ENCODE peak calls at places on chromosomes 1 and 21, in eight cellular contexts. One of them, this sample, is unnamed.

GRCh38 chr1:245108251-245108650 is 46.5 kb upstream of the KIF26B start:
- DNase-seq in tibial artery: no peak
- DNase-seq in bronchial epithelial cell: no peak
- DNase-seq in activated B cell treated with CpG ODN at 0.5 μM for 24 hours: no peak
- DNase-seq in PC-3: no peak
- DNase-seq in mucosa of descending colon: no peak
- DNase-seq in hepatocyte: no peak
- DNase-seq in heart left ventricle: no peak
- DNase-seq in this sample: no peak

GRCh38 chr1:178241837-178242236 is 147.9 kb downstream of the RASAL2 start:
- DNase-seq in bronchial epithelial cell: no peak
- DNase-seq in PC-3: no peak
- DNase-seq in hepatocyte: no peak
- DNase-seq in mucosa of descending colon: no peak
- DNase-seq in activated B cell treated with CpG ODN at 0.5 μM for 24 hours: no peak
- DNase-seq in tibial artery: no peak
- DNase-seq in heart left ventricle: no peak
- DNase-seq in this sample: no peak

GRCh38 chr1:203406446-203407045 is 55.6 kb upstream of the FMOD start:
- DNase-seq in heart left ventricle: peak; percentile 72
- DNase-seq in PC-3: no peak
- DNase-seq in hepatocyte: no peak
- DNase-seq in bronchial epithelial cell: no peak
- DNase-seq in mucosa of descending colon: peak; percentile 44
- DNase-seq in tibial artery: peak; percentile 84
- DNase-seq in activated B cell treated with CpG ODN at 0.5 μM for 24 hours: no peak
- DNase-seq in this sample: no peak

GRCh38 chr21:28615276-28615675 is 377.4 kb downstream of the LTN1 start:
- DNase-seq in tibial artery: no peak
- DNase-seq in hepatocyte: no peak
- DNase-seq in mucosa of descending colon: no peak
- DNase-seq in activated B cell treated with CpG ODN at 0.5 μM for 24 hours: no peak
- DNase-seq in heart left ventricle: no peak
- DNase-seq in bronchial epithelial cell: no peak
- DNase-seq in PC-3: peak; percentile 8
- DNase-seq in this sample: no peak

GRCh38 chr1:156214024-156214748 is 1.4 kb downstream of the PMF1 start:
- DNase-seq in bronchial epithelial cell: peak; percentile 83
- DNase-seq in hepatocyte: no peak
- DNase-seq in tibial artery: no peak
- DNase-seq in heart left ventricle: no peak
- DNase-seq in PC-3: peak; percentile 68
- DNase-seq in activated B cell treated with CpG ODN at 0.5 μM for 24 hours: no peak
- DNase-seq in mucosa of descending colon: peak; percentile 28
- DNase-seq in this sample: no peak

GRCh38 chr1:59438058-59438560 is 141.2 kb downstream of the FGGY start:
- DNase-seq in mucosa of descending colon: no peak
- DNase-seq in tibial artery: no peak
- DNase-seq in heart left ventricle: no peak
- DNase-seq in bronchial epithelial cell: no peak
- DNase-seq in PC-3: no peak
- DNase-seq in hepatocyte: no peak
- DNase-seq in activated B cell treated with CpG ODN at 0.5 μM for 24 hours: no peak
- DNase-seq in this sample: no peak

GRCh38 chr1:30919025-30919881 is 10.7 kb upstream of the SDC3 start:
- DNase-seq in bronchial epithelial cell: peak; percentile 77
- DNase-seq in hepatocyte: peak; percentile 80
- DNase-seq in tibial artery: no peak
- DNase-seq in activated B cell treated with CpG ODN at 0.5 μM for 24 hours: no peak
- DNase-seq in mucosa of descending colon: no peak
- DNase-seq in PC-3: peak; percentile 50
- DNase-seq in heart left ventricle: no peak
- DNase-seq in this sample: no peak

GRCh38 chr1:154755858-154756730 is 114.0 kb downstream of the KCNN3 start:
- DNase-seq in PC-3: peak; percentile 68
- DNase-seq in bronchial epithelial cell: peak; percentile 52
- DNase-seq in tibial artery: no peak
- DNase-seq in heart left ventricle: no peak
- DNase-seq in hepatocyte: no peak
- DNase-seq in mucosa of descending colon: no peak
- DNase-seq in activated B cell treated with CpG ODN at 0.5 μM for 24 hours: no peak
- DNase-seq in this sample: no peak

GRCh38 chr1:160307455-160307854 is 22.5 kb upstream of the PEX19 start:
- DNase-seq in tibial artery: no peak
- DNase-seq in heart left ventricle: no peak
- DNase-seq in hepatocyte: no peak
- DNase-seq in activated B cell treated with CpG ODN at 0.5 μM for 24 hours: peak; percentile 22
- DNase-seq in mucosa of descending colon: no peak
- DNase-seq in PC-3: no peak
- DNase-seq in bronchial epithelial cell: no peak
- DNase-seq in this sample: no peak

GRCh38 chr1:25523512-25523911 is 19.9 kb upstream of the LDLRAP1 start:
- DNase-seq in hepatocyte: no peak
- DNase-seq in activated B cell treated with CpG ODN at 0.5 μM for 24 hours: no peak
- DNase-seq in bronchial epithelial cell: no peak
- DNase-seq in heart left ventricle: no peak
- DNase-seq in tibial artery: no peak
- DNase-seq in PC-3: peak; percentile 44
- DNase-seq in mucosa of descending colon: peak; percentile 70
- DNase-seq in this sample: no peak

GRCh38 chr1:207009182-207009850 is 23.2 kb downstream of the C1orf116 start:
- DNase-seq in mucosa of descending colon: no peak
- DNase-seq in PC-3: no peak
- DNase-seq in heart left ventricle: no peak
- DNase-seq in bronchial epithelial cell: no peak
- DNase-seq in activated B cell treated with CpG ODN at 0.5 μM for 24 hours: no peak
- DNase-seq in tibial artery: no peak
- DNase-seq in hepatocyte: no peak
- DNase-seq in this sample: no peak

GRCh38 chr1:49163041-49163440 is 386.4 kb upstream of the BEND5 start:
- DNase-seq in tibial artery: no peak
- DNase-seq in hepatocyte: no peak
- DNase-seq in PC-3: peak; percentile 90
- DNase-seq in mucosa of descending colon: no peak
- DNase-seq in heart left ventricle: no peak
- DNase-seq in bronchial epithelial cell: peak; percentile 66
- DNase-seq in activated B cell treated with CpG ODN at 0.5 μM for 24 hours: no peak
- DNase-seq in this sample: no peak

GRCh38 chr21:46185717-46186116 is 1.5 kb upstream of the SPATC1L start:
- DNase-seq in hepatocyte: no peak
- DNase-seq in bronchial epithelial cell: no peak
- DNase-seq in tibial artery: no peak
- DNase-seq in activated B cell treated with CpG ODN at 0.5 μM for 24 hours: no peak
- DNase-seq in heart left ventricle: no peak
- DNase-seq in mucosa of descending colon: peak; percentile 17
- DNase-seq in PC-3: no peak
- DNase-seq in this sample: no peak

GRCh38 chr21:17786219-17787181 is 32.7 kb downstream of the C21orf91 start:
- DNase-seq in heart left ventricle: no peak
- DNase-seq in bronchial epithelial cell: no peak
- DNase-seq in tibial artery: no peak
- DNase-seq in hepatocyte: no peak
- DNase-seq in activated B cell treated with CpG ODN at 0.5 μM for 24 hours: no peak
- DNase-seq in PC-3: no peak
- DNase-seq in mucosa of descending colon: no peak
- DNase-seq in this sample: no peak

GRCh38 chr1:43530483-43531452 is at the start of gene PTPRF:
- DNase-seq in tibial artery: no peak
- DNase-seq in mucosa of descending colon: peak; percentile 88
- DNase-seq in activated B cell treated with CpG ODN at 0.5 μM for 24 hours: no peak
- DNase-seq in PC-3: peak; percentile 70
- DNase-seq in hepatocyte: peak; percentile 90
- DNase-seq in heart left ventricle: peak; percentile 60
- DNase-seq in bronchial epithelial cell: no peak
- DNase-seq in this sample: peak; percentile 71

GRCh38 chr1:203325004-203325417 is 19.7 kb downstream of the BTG2 start:
- DNase-seq in heart left ventricle: no peak
- DNase-seq in bronchial epithelial cell: no peak
- DNase-seq in PC-3: no peak
- DNase-seq in activated B cell treated with CpG ODN at 0.5 μM for 24 hours: peak; percentile 57
- DNase-seq in hepatocyte: no peak
- DNase-seq in tibial artery: no peak
- DNase-seq in mucosa of descending colon: no peak
- DNase-seq in this sample: peak; percentile 84

GRCh38 chr1:224348137-224348536 is 8.5 kb upstream of the CNIH4 start:
- DNase-seq in tibial artery: no peak
- DNase-seq in heart left ventricle: no peak
- DNase-seq in activated B cell treated with CpG ODN at 0.5 μM for 24 hours: no peak
- DNase-seq in mucosa of descending colon: no peak
- DNase-seq in bronchial epithelial cell: no peak
- DNase-seq in hepatocyte: no peak
- DNase-seq in PC-3: no peak
- DNase-seq in this sample: no peak

GRCh38 chr1:67795179-67795916 is 37.9 kb downstream of the GNG12 start:
- DNase-seq in activated B cell treated with CpG ODN at 0.5 μM for 24 hours: no peak
- DNase-seq in hepatocyte: no peak
- DNase-seq in tibial artery: no peak
- DNase-seq in bronchial epithelial cell: no peak
- DNase-seq in PC-3: peak; percentile 12
- DNase-seq in heart left ventricle: no peak
- DNase-seq in mucosa of descending colon: no peak
- DNase-seq in this sample: no peak

GRCh38 chr1:111507411-111508201 is 4.2 kb upstream of the ADORA3 start:
- DNase-seq in activated B cell treated with CpG ODN at 0.5 μM for 24 hours: peak; percentile 66
- DNase-seq in mucosa of descending colon: peak; percentile 87
- DNase-seq in heart left ventricle: peak; percentile 89
- DNase-seq in PC-3: peak; percentile 72
- DNase-seq in tibial artery: peak; percentile 79
- DNase-seq in bronchial epithelial cell: peak; percentile 47
- DNase-seq in hepatocyte: peak; percentile 85
- DNase-seq in this sample: peak; percentile 71

GRCh38 chr1:221118938-221119320 is 239.7 kb downstream of the HLX start:
- DNase-seq in mucosa of descending colon: no peak
- DNase-seq in PC-3: no peak
- DNase-seq in bronchial epithelial cell: no peak
- DNase-seq in heart left ventricle: no peak
- DNase-seq in hepatocyte: no peak
- DNase-seq in tibial artery: no peak
- DNase-seq in activated B cell treated with CpG ODN at 0.5 μM for 24 hours: no peak
- DNase-seq in this sample: no peak
- TF ChIP-seq CTCF in mucosa of descending colon: no peak
- TF ChIP-seq CTCF in PC-3: no peak
- TF ChIP-seq CTCF in bronchial epithelial cell: no peak
- TF ChIP-seq CTCF in heart left ventricle: no peak
- TF ChIP-seq CTCF in hepatocyte: no peak
- TF ChIP-seq CTCF in tibial artery: no peak
- TF ChIP-seq CTCF in activated B cell treated with CpG ODN at 0.5 μM for 24 hours: no peak
- TF ChIP-seq CTCF in this sample: no peak

GRCh38 chr1:47469405-47469759 is 31.5 kb downstream of the FOXD2 start:
- DNase-seq in bronchial epithelial cell: no peak
- DNase-seq in tibial artery: no peak
- DNase-seq in PC-3: no peak
- DNase-seq in activated B cell treated with CpG ODN at 0.5 μM for 24 hours: no peak
- DNase-seq in hepatocyte: no peak
- DNase-seq in heart left ventricle: no peak
- DNase-seq in mucosa of descending colon: no peak
- DNase-seq in this sample: no peak

GRCh38 chr1:47471163-47471562 is 33.3 kb downstream of the FOXD2 start:
- DNase-seq in PC-3: no peak
- DNase-seq in heart left ventricle: no peak
- DNase-seq in tibial artery: peak; percentile 71
- DNase-seq in mucosa of descending colon: no peak
- DNase-seq in activated B cell treated with CpG ODN at 0.5 μM for 24 hours: no peak
- DNase-seq in hepatocyte: no peak
- DNase-seq in bronchial epithelial cell: no peak
- DNase-seq in this sample: no peak

GRCh38 chr1:47468759-47469404 is 31.0 kb downstream of the FOXD2 start:
- DNase-seq in bronchial epithelial cell: no peak
- DNase-seq in heart left ventricle: no peak
- DNase-seq in activated B cell treated with CpG ODN at 0.5 μM for 24 hours: no peak
- DNase-seq in mucosa of descending colon: no peak
- DNase-seq in PC-3: no peak
- DNase-seq in hepatocyte: no peak
- DNase-seq in tibial artery: no peak
- DNase-seq in this sample: no peak

GRCh38 chr1:47465605-47466004 is 27.8 kb downstream of the FOXD2 start:
- DNase-seq in hepatocyte: no peak
- DNase-seq in mucosa of descending colon: no peak
- DNase-seq in bronchial epithelial cell: no peak
- DNase-seq in PC-3: no peak
- DNase-seq in heart left ventricle: no peak
- DNase-seq in activated B cell treated with CpG ODN at 0.5 μM for 24 hours: no peak
- DNase-seq in tibial artery: no peak
- DNase-seq in this sample: no peak

DNA sequence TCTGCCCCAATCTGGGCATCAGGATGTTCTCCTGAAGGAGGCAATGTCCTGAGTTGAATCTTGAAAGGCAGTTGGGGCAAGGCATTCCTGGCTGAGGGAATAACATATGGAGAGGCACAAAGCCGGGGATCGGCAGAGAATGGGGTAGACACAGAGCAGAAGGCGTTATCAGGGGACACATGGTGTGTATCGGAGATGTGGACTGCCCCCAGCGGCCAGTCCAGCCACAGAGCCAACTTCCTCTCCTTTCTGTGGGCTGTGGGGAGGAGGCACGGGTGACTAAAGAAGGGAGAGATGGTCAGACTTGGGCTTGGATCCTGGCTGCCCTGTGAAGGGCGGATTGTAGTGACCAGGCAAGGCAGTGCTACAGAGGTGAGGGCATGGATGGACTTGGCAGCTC is 32.1 kb downstream of the FOXD2 start:
- DNase-seq in PC-3: no peak
- DNase-seq in heart left ventricle: no peak
- DNase-seq in hepatocyte: no peak
- DNase-seq in tibial artery: no peak
- DNase-seq in bronchial epithelial cell: no peak
- DNase-seq in activated B cell treated with CpG ODN at 0.5 μM for 24 hours: no peak
- DNase-seq in mucosa of descending colon: no peak
- DNase-seq in this sample: no peak
- TF ChIP-seq CTCF in PC-3: no peak
- TF ChIP-seq CTCF in heart left ventricle: no peak
- TF ChIP-seq CTCF in hepatocyte: no peak
- TF ChIP-seq CTCF in tibial artery: no peak
- TF ChIP-seq CTCF in bronchial epithelial cell: no peak
- TF ChIP-seq CTCF in activated B cell treated with CpG ODN at 0.5 μM for 24 hours: no peak
- TF ChIP-seq CTCF in mucosa of descending colon: no peak
- TF ChIP-seq CTCF in this sample: no peak

GRCh38 chr1:89953072-89953626 is 41.8 kb upstream of the ZNF326 start:
- DNase-seq in heart left ventricle: peak; percentile 39
- DNase-seq in hepatocyte: peak; percentile 67
- DNase-seq in activated B cell treated with CpG ODN at 0.5 μM for 24 hours: no peak
- DNase-seq in tibial artery: no peak
- DNase-seq in bronchial epithelial cell: peak; percentile 97
- DNase-seq in mucosa of descending colon: peak; percentile 72
- DNase-seq in PC-3: peak; percentile 95
- DNase-seq in this sample: no peak
- TF ChIP-seq CTCF in heart left ventricle: peak; percentile 36
- TF ChIP-seq CTCF in hepatocyte: peak; percentile 24
- TF ChIP-seq CTCF in activated B cell treated with CpG ODN at 0.5 μM for 24 hours: no peak
- TF ChIP-seq CTCF in tibial artery: no peak
- TF ChIP-seq CTCF in bronchial epithelial cell: no peak
- TF ChIP-seq CTCF in mucosa of descending colon: no peak
- TF ChIP-seq CTCF in PC-3: peak; percentile 34
- TF ChIP-seq CTCF in this sample: peak; percentile 35

GRCh38 chr1:209023790-209024189 is 559.7 kb upstream of the CAMK1G start:
- DNase-seq in hepatocyte: no peak
- DNase-seq in PC-3: no peak
- DNase-seq in tibial artery: no peak
- DNase-seq in heart left ventricle: no peak
- DNase-seq in bronchial epithelial cell: no peak
- DNase-seq in activated B cell treated with CpG ODN at 0.5 μM for 24 hours: no peak
- DNase-seq in mucosa of descending colon: no peak
- DNase-seq in this sample: no peak

GRCh38 chr1:209030454-209031167 is 552.9 kb upstream of the CAMK1G start:
- DNase-seq in mucosa of descending colon: peak; percentile 63
- DNase-seq in heart left ventricle: no peak
- DNase-seq in hepatocyte: no peak
- DNase-seq in PC-3: no peak
- DNase-seq in activated B cell treated with CpG ODN at 0.5 μM for 24 hours: no peak
- DNase-seq in tibial artery: no peak
- DNase-seq in bronchial epithelial cell: no peak
- DNase-seq in this sample: no peak

GRCh38 chr1:209029737-209030136 is 553.8 kb upstream of the CAMK1G start:
- DNase-seq in activated B cell treated with CpG ODN at 0.5 μM for 24 hours: no peak
- DNase-seq in bronchial epithelial cell: no peak
- DNase-seq in heart left ventricle: no peak
- DNase-seq in mucosa of descending colon: no peak
- DNase-seq in tibial artery: no peak
- DNase-seq in PC-3: peak; percentile 54
- DNase-seq in hepatocyte: no peak
- DNase-seq in this sample: no peak
- TF ChIP-seq CTCF in activated B cell treated with CpG ODN at 0.5 μM for 24 hours: no peak
- TF ChIP-seq CTCF in bronchial epithelial cell: no peak
- TF ChIP-seq CTCF in heart left ventricle: no peak
- TF ChIP-seq CTCF in mucosa of descending colon: no peak
- TF ChIP-seq CTCF in tibial artery: no peak
- TF ChIP-seq CTCF in PC-3: peak; percentile 67
- TF ChIP-seq CTCF in hepatocyte: peak; percentile 24
- TF ChIP-seq CTCF in this sample: no peak